ENCODE peak calls at places on chromosomes 1 and 21, in four cellular contexts. J, H, S and C are unnamed samples. For H3K4me1, the result is how much of the 10 kb centered on the place peaks cover.

GRCh38 chr21:32056791-32057190 is 184.0 kb downstream of the HUNK start:
- DNase-seq in H (no peak), J (no peak), S (no peak), C (no peak)

GRCh38 chr1:167057297-167057688 is 32.9 kb downstream of the GPA33 start:
- DNase-seq in H (peak), S (peak), J (peak), C (peak)

GRCh38 chr1:174077755-174078490 is 55.8 kb upstream of the RC3H1 start:
- DNase-seq in S (no peak), J (no peak), H (no peak), C (no peak)

GRCh38 chr1:41681331-41682136 is 197.1 kb upstream of the EDN2 start:
- DNase-seq in J (no peak), S (no peak), H (peak), C (no peak)

GRCh38 chr1:228058172-228058980 is 24.1 kb upstream of the ARF1 start:
- DNase-seq in S (no peak), H (no peak), J (no peak), C (no peak)

GRCh38 chr1:236103646-236104218 is 38.6 kb upstream of the GPR137B start:
- DNase-seq in H (peak), J (peak), S (no peak), C (peak)

GRCh38 chr1:207034998-207035397 is 2.4 kb upstream of the C1orf116 start:
- DNase-seq in S (no peak), J (peak), H (no peak), C (no peak)

GRCh38 chr1:201750934-201751333 is 78.0 kb upstream of the IPO9 start:
- DNase-seq in S (no peak), H (peak), J (peak), C (no peak)

GRCh38 chr1:119712342-119713038 is 756 bp downstream of the PHGDH start:
- DNase-seq in J (peak), S (peak), H (peak), C (peak)

GRCh38 chr1:21762022-21762404 is 20.9 kb downstream of the USP48 start:
- DNase-seq in S (no peak), J (no peak), H (no peak), C (no peak)

GRCh38 chr1:150981805-150982712 is at the start of gene ANXA9:
- DNase-seq in S (no peak), H (no peak), J (peak), C (no peak)

GRCh38 chr1:150536836-150537731 is 12.1 kb upstream of the ADAMTSL4 start:
- DNase-seq in H (no peak), S (no peak), J (no peak), C (no peak)

GRCh38 chr21:14630556-14631069 is 84.5 kb upstream of the SAMSN1 start:
- DNase-seq in J (no peak), H (no peak), S (no peak), C (peak)

GRCh38 chr1:53326598-53327182 is 1.2 kb downstream of the LRP8 start:
- DNase-seq in H (no peak), S (no peak), J (no peak), C (peak)

GRCh38 chr1:244214009-244214967 is 163.2 kb downstream of the ZBTB18 start:
- DNase-seq in S (peak), J (peak), H (peak), C (no peak)

GRCh38 chr1:205015241-205015640 is 27.8 kb upstream of the CNTN2 start:
- DNase-seq in H (no peak), S (no peak), J (no peak), C (no peak)

GRCh38 chr1:179298952-179299351 is 5.4 kb downstream of the SOAT1 start:
- DNase-seq in S (no peak), H (no peak), J (no peak), C (no peak)

GRCh38 chr1:92736395-92736794 is 48.5 kb downstream of the EVI5 start:
- DNase-seq in S (no peak), H (peak), J (peak), C (peak)

GRCh38 chr1:162028726-162029125 is 5.1 kb upstream of the OLFML2B start:
- DNase-seq in S (no peak), J (no peak), H (no peak), C (no peak)

GRCh38 chr21:27771938-27772505 is 805.1 kb upstream of the ADAMTS5 start:
- DNase-seq in J (no peak), H (no peak), S (no peak), C (peak)

GRCh38 chr1:12711421-12712005 is 4.4 kb upstream of the AADACL3 start:
- DNase-seq in H (no peak), S (no peak), J (no peak), C (peak)

GRCh38 chr1:30688920-30689794 is 34.2 kb downstream of the MATN1 start:
- DNase-seq in J (no peak), H (no peak), S (no peak), C (no peak)

GRCh38 chr1:67746299-67746698 is 61.3 kb downstream of the GADD45A start:
- DNase-seq in J (no peak), H (no peak), S (no peak), C (peak)

GRCh38 chr1:239457491-239458488 is 71.4 kb downstream of the CHRM3 start:
- DNase-seq in J (no peak), H (no peak), S (no peak), C (no peak)

GRCh38 chr1:156900896-156901589 is 7.5 kb downstream of the PEAR1 start:
- DNase-seq in S (no peak), H (no peak), J (no peak), C (no peak)

GRCh38 chr1:207873055-207873890 is 37.7 kb downstream of the CD34 start:
- DNase-seq in H (no peak), J (no peak), S (no peak), C (no peak)

GRCh38 chr1:89842547-89843278 is 21.9 kb downstream of the LRRC8D start:
- DNase-seq in H (peak), J (no peak), S (no peak), C (no peak)

GRCh38 chr1:67372898-67373297 is 57.3 kb downstream of the SERBP1 start:
- DNase-seq in S (no peak), H (no peak), J (no peak), C (no peak)

GRCh38 chr1:181086926-181087325 is 1.6 kb upstream of the IER5 start:
- DNase-seq in H (peak), S (no peak), J (peak), C (no peak)

GRCh38 chr1:235649722-235650163 is at the start of gene GNG4:
- DNase-seq in J (no peak), S (no peak), H (no peak), C (peak)

GRCh38 chr1:175731581-175731980 is 11.8 kb downstream of the TNR start:
- DNase-seq in S (no peak), J (no peak), H (no peak), C (no peak)

DNA sequence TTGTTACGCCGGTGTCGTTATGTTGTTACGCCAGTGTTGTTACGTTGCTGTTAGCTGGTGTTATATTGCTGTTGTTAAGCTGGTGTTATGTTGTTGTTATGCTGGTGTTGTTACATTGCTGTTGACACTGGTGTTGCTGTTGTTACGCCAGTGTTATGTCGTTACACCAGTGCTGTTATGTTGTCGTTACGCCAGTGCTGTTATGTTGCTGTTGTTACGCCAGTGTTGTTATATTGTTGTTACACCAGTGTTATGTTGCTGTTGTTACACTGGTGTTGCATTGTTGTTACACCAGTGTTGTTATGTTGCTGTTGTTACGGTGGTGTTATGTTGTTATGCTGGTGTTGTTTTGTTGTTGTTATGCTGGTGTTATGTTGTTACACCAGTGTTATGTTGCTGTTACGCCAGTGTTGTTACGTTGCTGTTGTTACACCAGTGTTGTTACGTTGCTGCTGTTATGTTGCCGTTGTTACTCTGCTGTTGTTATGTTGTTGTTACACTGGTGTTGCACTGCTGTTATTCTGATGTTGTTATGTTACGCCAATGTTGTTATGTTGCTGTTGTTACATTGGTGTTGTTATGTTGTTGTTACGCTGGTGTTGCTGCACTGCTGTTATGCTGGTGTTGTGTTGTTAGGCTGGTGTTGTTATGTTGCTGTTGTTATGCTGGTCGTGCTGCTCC is 25.7 kb downstream of the H6PD start:
- DNase-seq in J (no peak), H (no peak), S (no peak), C (no peak)
- TF ChIP-seq EZH2 in J (no peak), H (no peak), S (no peak), C (no peak)

GRCh38 chr1:94792473-94792875 is 27.7 kb upstream of the SLC44A3 start:
- DNase-seq in S (no peak), H (peak), J (peak), C (peak)
- TF ChIP-seq CTCF in S (peak), H (no peak), J (peak), C (no peak)

GRCh38 chr1:109531205-109531779 is 8.4 kb upstream of the GPR61 start:
- DNase-seq in J (no peak), H (no peak), S (no peak), C (no peak)
- H3K4me1 ChIP-seq in J (under half), H (under half), S (under half), C (under half)

DNA sequence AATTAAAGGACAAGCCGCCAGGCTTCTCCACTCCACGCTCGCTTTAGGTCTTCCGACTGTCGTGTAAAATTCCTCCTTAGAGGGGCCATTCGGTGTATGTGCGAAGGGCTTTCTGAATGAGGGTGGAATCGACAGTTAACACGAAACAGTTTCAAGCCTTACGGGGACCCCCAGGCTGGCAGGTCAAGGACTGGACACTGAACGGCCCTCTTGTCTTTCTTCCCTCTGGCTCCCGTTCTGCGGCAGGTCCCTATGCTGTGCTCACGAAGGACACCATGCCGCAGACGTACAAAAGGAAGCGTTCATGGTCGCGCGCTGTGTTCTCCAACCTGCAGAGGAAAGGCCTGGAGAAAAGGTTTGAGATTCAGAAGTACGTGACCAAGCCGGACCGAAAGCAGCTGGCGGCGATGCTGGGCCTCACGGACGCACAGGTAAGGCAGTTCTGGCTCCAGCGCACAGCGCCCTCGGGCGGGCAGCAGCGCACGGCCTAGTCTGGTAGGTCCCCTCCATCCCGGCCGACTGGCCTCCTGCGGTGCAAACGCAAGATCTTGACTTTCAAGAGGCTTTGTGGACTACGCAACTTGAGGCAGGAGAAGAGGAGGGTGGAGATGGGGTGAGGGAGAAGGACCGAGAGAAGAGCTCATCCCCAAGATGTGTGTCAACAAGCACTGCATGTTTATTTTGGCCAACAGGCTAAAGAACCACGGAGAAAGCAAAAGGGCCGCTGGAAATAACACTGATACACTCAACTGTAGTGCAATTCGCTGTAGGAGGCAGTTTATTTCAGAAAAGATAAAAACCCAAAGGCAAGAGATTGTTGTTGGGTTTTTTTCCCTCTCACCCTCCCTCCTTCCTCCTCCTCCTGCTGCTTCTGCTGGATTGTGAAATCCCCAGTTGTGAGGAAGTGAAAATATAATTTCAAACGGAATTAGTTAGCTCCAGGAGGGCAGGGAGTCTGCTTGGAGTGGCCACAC is 3.0 kb downstream of the HLX start:
- DNase-seq in H (peak), J (no peak), S (no peak), C (no peak)
- TF ChIP-seq EZH2 in H (no peak), J (no peak), S (no peak), C (no peak)